ENCODE peak calls at places on chromosome 20, in five cellular contexts. G is brain microvascular endothelial cell, D is A673, B is HL-60, H is GM12865. K is an unnamed sample.

GRCh38 chr20:10005885-10006284 is 28.9 kb upstream of the ANKEF1 start:
- DNase-seq in G (no peak), D (no peak), B (no peak), H (no peak), K (no peak)

GRCh38 chr20:58038123-58038654 is 190.3 kb downstream of the ANKRD60 start:
- DNase-seq in G (no peak), D (no peak), B (no peak), H (no peak), K (no peak)

GRCh38 chr20:10427060-10427692 is 6.8 kb downstream of the MKKS start:
- DNase-seq in G (peak), D (peak), B (peak), H (peak), K (peak)

GRCh38 chr20:6768228-6769185 is 1.0 kb downstream of the BMP2 start:
- DNase-seq in G (peak), D (no peak), B (peak), H (no peak), K (no peak)

GRCh38 chr20:35490736-35491181 is 35.4 kb downstream of the CEP250 start:
- DNase-seq in G (no peak), D (no peak), B (peak), H (peak), K (no peak)

GRCh38 chr20:59789641-59790040 is 143.8 kb downstream of the SYCP2 start:
- DNase-seq in G (no peak), D (no peak), B (no peak), H (no peak), K (no peak)

GRCh38 chr20:23477223-23477622 is 13.7 kb upstream of the CST8 start:
- DNase-seq in G (no peak), D (no peak), B (no peak), H (no peak), K (no peak)

GRCh38 chr20:6735913-6736845 is 31.3 kb upstream of the BMP2 start:
- DNase-seq in G (peak), D (no peak), B (no peak), H (no peak), K (no peak)

GRCh38 chr20:19628570-19629134 is 129.4 kb upstream of the RIN2 start:
- DNase-seq in G (peak), D (peak), B (peak), H (peak), K (peak)

GRCh38 chr20:11726021-11726420 is 191.7 kb upstream of the BTBD3 start:
- DNase-seq in G (peak), D (no peak), B (no peak), H (no peak), K (no peak)

GRCh38 chr20:376089-376488 is 4.5 kb upstream of the TRIB3 start:
- DNase-seq in G (no peak), D (no peak), B (no peak), H (no peak), K (no peak)

GRCh38 chr20:44696315-44696714 is 18.9 kb upstream of the CCN5 start:
- DNase-seq in G (no peak), D (peak), B (no peak), H (peak), K (no peak)
- TF ChIP-seq CTCF in G (peak), D (no peak), B (no peak), H (peak), K (no peak)

DNA sequence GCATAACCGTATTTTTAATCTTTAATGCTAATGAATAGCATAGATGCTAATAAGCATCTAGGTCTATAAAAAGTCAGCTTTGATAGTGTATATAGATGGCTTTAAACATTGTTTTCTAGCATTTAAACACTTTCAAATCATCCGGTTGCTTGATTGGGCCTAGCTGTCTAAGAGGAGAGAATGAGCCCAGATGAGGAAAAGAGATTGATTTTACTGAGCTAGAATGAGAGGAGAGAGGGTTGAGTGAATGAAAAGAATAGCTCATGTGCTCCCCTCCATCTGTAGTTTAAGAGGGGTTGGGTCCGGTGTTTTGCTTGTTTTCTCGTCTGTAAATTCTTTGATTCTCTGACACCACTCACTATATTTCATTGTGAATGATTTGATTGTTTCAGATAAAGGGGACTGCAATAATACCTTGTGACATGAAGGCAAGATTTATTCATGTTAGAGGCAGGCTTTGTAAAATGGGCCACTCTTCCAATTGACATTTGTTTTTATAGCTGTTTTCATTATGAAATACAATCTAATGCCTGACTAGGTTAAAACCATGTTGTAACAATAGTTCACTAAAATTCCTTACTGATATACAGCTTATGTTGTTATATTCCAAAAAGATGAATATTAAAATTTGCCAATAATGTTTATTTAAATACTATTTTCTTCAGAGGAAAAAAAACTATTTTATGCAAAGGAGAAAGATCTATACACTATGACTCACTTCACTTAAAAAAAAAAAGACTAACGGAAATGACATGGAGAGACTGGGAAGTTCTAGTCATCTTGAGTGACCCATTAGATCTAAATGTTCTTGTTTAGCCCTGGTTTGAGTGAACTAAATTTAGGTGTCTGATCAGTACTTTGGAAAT is 3.2 kb downstream of the PTPN1 start:
- DNase-seq in G (no peak), D (peak), B (no peak), H (peak), K (no peak)
- H3K4me3 ChIP-seq in G (peak), D (no peak), B (no peak), H (peak), K (no peak)

GRCh38 chr20:46151936-46152335 is 33.8 kb downstream of the CD40 start:
- DNase-seq in G (no peak), D (no peak), B (no peak), H (peak), K (no peak)
- TF ChIP-seq CTCF in G (peak), D (peak), B (peak), H (peak), K (peak)

GRCh38 chr20:47727909-47728361 is 57.3 kb downstream of the SULF2 start:
- DNase-seq in G (no peak), D (peak), B (no peak), H (no peak), K (no peak)
- H3K4me3 ChIP-seq in G (no peak), D (no peak), B (peak), H (peak), K (no peak)

K was measured in AG09309.